ENCODE peak calls at places on chromosome X, in ten cellular contexts. G, Z, N, X, D, M, F, I, Y and P are unnamed samples.

GRCh38 chrX:53558646-53559045 is 124.5 kb upstream of the HSD17B10 start:
- DNase-seq in G (no peak), Z (no peak), N (no peak), X (no peak), D (no peak), M (no peak), F (no peak), I (no peak), Y (no peak), P (no peak)

GRCh38 chrX:133897593-133898163 is 87.7 kb downstream of the GPC3 start:
- DNase-seq in G (no peak), Z (no peak), N (no peak), X (no peak), D (peak; percentile 62), M (no peak), F (no peak), I (no peak), Y (no peak), P (no peak)

GRCh38 chrX:47590984-47591383 is 8.7 kb downstream of the TIMP1 start:
- DNase-seq in G (no peak), Z (no peak), N (no peak), X (no peak), D (no peak), M (no peak), F (no peak), I (no peak), Y (no peak), P (no peak)

GRCh38 chrX:37818031-37818430 is 29.3 kb downstream of the DYNLT3 start:
- DNase-seq in G (no peak), Z (no peak), N (no peak), X (no peak), D (no peak), M (no peak), F (no peak), I (no peak), Y (peak; percentile 52), P (no peak)

GRCh38 chrX:49250066-49250465 is 14.4 kb downstream of the FOXP3 start:
- DNase-seq in G (no peak), Z (no peak), N (no peak), X (no peak), D (no peak), M (no peak), F (no peak), I (no peak), Y (no peak), P (no peak)

GRCh38 chrX:153970398-153971123 is 1.1 kb downstream of the HCFC1 start:
- DNase-seq in G (peak; percentile 39), Z (peak; percentile 57), N (peak; percentile 43), X (peak; percentile 21), D (peak; percentile 28), M (no peak), F (peak; percentile 64), I (no peak), Y (no peak), P (peak; percentile 53)

GRCh38 chrX:38847206-38847902 is 46.1 kb downstream of the MID1IP1 start:
- DNase-seq in G (no peak), Z (no peak), N (no peak), X (no peak), D (no peak), M (no peak), F (no peak), I (no peak), Y (no peak), P (no peak)

GRCh38 chrX:154804564-154804956 is 725 bp downstream of the MPP1 start:
- DNase-seq in G (no peak), Z (no peak), N (no peak), X (no peak), D (no peak), M (no peak), F (no peak), I (no peak), Y (no peak), P (no peak)

GRCh38 chrX:38806054-38806389 is 4.8 kb downstream of the MID1IP1 start:
- DNase-seq in G (no peak), Z (no peak), N (peak; percentile 45), X (no peak), D (peak; percentile 19), M (no peak), F (no peak), I (no peak), Y (peak; percentile 44), P (peak; percentile 9)

GRCh38 chrX:150148749-150149672 is 210.7 kb upstream of the EOLA2 start:
- DNase-seq in G (no peak), Z (no peak), N (no peak), X (no peak), D (no peak), M (no peak), F (no peak), I (no peak), Y (no peak), P (no peak)

GRCh38 chrX:23616361-23616760 is 50.9 kb upstream of the PRDX4 start:
- DNase-seq in G (no peak), Z (peak; percentile 17), N (no peak), X (no peak), D (no peak), M (no peak), F (no peak), I (no peak), Y (no peak), P (no peak)

GRCh38 chrX:47218920-47219815 is 687 bp downstream of the CDK16 start:
- DNase-seq in G (peak; percentile 58), Z (peak; percentile 19), N (peak; percentile 59), X (peak; percentile 25), D (no peak), M (no peak), F (peak; percentile 55), I (peak; percentile 55), Y (peak; percentile 63), P (peak; percentile 72)

GRCh38 chrX:67523932-67524331 is 19.9 kb upstream of the AR start:
- DNase-seq in G (no peak), Z (no peak), N (no peak), X (no peak), D (no peak), M (no peak), F (no peak), I (no peak), Y (no peak), P (no peak)

GRCh38 chrX:7147978-7148824 is at the start of gene PUDP:
- DNase-seq in G (peak; percentile 79), Z (peak; percentile 82), N (peak; percentile 84), X (peak; percentile 85), D (peak; percentile 58), M (peak; percentile 60), F (peak; percentile 81), I (peak; percentile 93), Y (peak; percentile 83), P (peak; percentile 92)